ENCODE peak calls at places on chromosome 16, in six cellular contexts. Z is neural progenitor cell, V is fibroblast of lung, I is stomach, G is IMR-90, H is tibial artery. S is an unnamed sample. For H3K27me3 and H3K9me3, the result is how much of the 10 kb centered on the place peaks cover.

GRCh38 chr16:79391395-79391794 is 209.1 kb downstream of the MAF start:
- DNase-seq in Z (no peak), V (no peak), I (no peak), G (no peak), H (no peak), S (no peak)

GRCh38 chr16:67865318-67865717 is 7.5 kb upstream of the EDC4 start:
- DNase-seq in Z (peak), V (no peak), I (peak), G (peak), H (no peak), S (no peak)

GRCh38 chr16:54987081-54987480 is 56.4 kb downstream of the IRX5 start:
- DNase-seq in Z (peak), V (no peak), I (no peak), G (no peak), H (no peak), S (no peak)

GRCh38 chr16:69880640-69881133 is 70.4 kb upstream of the CLEC18A start:
- DNase-seq in Z (no peak), V (peak), I (no peak), G (peak), H (no peak), S (peak)

GRCh38 chr16:48831081-48831722 is 221.2 kb upstream of the N4BP1 start:
- DNase-seq in Z (peak), V (no peak), I (no peak), G (no peak), H (no peak), S (no peak)

GRCh38 chr16:67549240-67549639 is 13.1 kb upstream of the CTCF start:
- DNase-seq in Z (no peak), V (no peak), I (no peak), G (no peak), H (no peak), S (no peak)

GRCh38 chr16:25747160-25747758 is 55.5 kb downstream of the HS3ST4 start:
- DNase-seq in Z (peak), V (no peak), I (no peak), G (no peak), H (no peak), S (no peak)

GRCh38 chr16:80105160-80105559 is 435.6 kb upstream of the DYNLRB2 start:
- DNase-seq in Z (no peak), V (peak), I (no peak), G (no peak), H (no peak), S (peak)

GRCh38 chr16:74747716-74748041 is 26.9 kb downstream of the FA2H start:
- DNase-seq in Z (no peak), V (no peak), I (no peak), G (no peak), H (no peak), S (no peak)

GRCh38 chr16:84312783-84313382 is 18.2 kb downstream of the WFDC1 start:
- DNase-seq in Z (peak), V (no peak), I (no peak), G (no peak), H (no peak), S (no peak)

GRCh38 chr16:56667581-56668571 is at the start of gene MT1G:
- DNase-seq in Z (no peak), V (peak), I (peak), G (no peak), H (peak), S (no peak)

GRCh38 chr16:81451753-81452680 is 7.4 kb downstream of the CMIP start:
- DNase-seq in Z (no peak), V (no peak), I (no peak), G (peak), H (no peak), S (no peak)

GRCh38 chr16:57822018-57822553 is 19.8 kb upstream of the KIFC3 start:
- DNase-seq in Z (no peak), V (no peak), I (no peak), G (no peak), H (no peak), S (no peak)

GRCh38 chr16:57039148-57039812 is 49.9 kb downstream of the NLRC5 start:
- DNase-seq in Z (no peak), V (peak), I (no peak), G (peak), H (no peak), S (peak)

GRCh38 chr16:813204-813915 is 12.8 kb upstream of the GNG13 start:
- DNase-seq in Z (peak), V (no peak), I (no peak), G (peak), H (no peak), S (no peak)

GRCh38 chr16:81608515-81609209 is 164.1 kb downstream of the CMIP start:
- DNase-seq in Z (peak), V (peak), I (no peak), G (peak), H (no peak), S (peak)

GRCh38 chr16:80509872-80510271 is 30.9 kb upstream of the DYNLRB2 start:
- DNase-seq in Z (no peak), V (no peak), I (no peak), G (no peak), H (no peak), S (no peak)

GRCh38 chr16:64841482-64841881 is 280.4 kb downstream of the CDH11 start:
- DNase-seq in Z (no peak), V (no peak), I (no peak), G (no peak), H (no peak), S (no peak)

DNA sequence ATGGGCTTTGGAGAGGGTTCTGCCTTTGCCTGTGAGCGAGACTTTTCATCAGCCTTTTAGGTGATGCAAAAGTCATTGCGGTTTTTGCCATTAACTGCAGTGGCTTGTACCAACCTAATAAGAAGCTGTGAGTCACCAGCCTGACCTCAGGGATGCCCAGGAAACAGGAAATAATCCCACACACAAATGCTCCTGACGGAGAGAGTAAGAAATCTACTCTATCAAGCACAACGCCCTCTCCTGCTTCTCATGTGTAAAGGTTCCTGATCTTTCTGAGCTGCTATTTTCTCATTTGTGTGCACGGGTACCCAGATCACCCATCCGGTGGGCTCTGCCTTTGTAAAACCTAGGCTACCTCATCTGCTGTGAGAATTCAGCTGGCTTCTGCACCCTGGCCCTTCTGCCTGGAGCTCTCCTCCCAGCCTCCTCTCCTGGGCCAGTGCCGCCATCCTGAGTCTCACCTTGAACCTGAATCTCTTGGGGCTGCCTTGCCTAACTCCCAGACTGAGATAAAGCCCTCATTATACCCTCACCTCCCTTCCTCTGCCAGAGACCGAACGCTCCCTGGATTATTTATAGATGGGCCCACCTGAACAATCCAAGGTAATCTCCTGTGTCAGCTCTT is 299.7 kb downstream of the C16orf95 start:
- DNase-seq in Z (peak), V (peak), I (no peak), G (peak), H (peak), S (peak)
- TF ChIP-seq CTCF in Z (peak), V (peak), I (no peak), G (peak), H (no peak), S (peak)

GRCh38 chr16:85319208-85319983 is 207.1 kb upstream of the CIBAR2 start:
- DNase-seq in Z (no peak), V (no peak), I (no peak), G (no peak), H (no peak), S (no peak)
- H3K27me3 ChIP-seq in Z (under half), V (under half), I (under half), G (under half), H (under half), S (under half)

GRCh38 chr16:35146723-35147458 is 1687.5 kb downstream of the TP53TG3F start:
- DNase-seq in Z (no peak), V (no peak), I (no peak), G (no peak), H (no peak), S (no peak)
- H3K9me3 ChIP-seq in Z (under half), V (under half), I (half or more), G (half or more), H (under half), S (under half)

DNA sequence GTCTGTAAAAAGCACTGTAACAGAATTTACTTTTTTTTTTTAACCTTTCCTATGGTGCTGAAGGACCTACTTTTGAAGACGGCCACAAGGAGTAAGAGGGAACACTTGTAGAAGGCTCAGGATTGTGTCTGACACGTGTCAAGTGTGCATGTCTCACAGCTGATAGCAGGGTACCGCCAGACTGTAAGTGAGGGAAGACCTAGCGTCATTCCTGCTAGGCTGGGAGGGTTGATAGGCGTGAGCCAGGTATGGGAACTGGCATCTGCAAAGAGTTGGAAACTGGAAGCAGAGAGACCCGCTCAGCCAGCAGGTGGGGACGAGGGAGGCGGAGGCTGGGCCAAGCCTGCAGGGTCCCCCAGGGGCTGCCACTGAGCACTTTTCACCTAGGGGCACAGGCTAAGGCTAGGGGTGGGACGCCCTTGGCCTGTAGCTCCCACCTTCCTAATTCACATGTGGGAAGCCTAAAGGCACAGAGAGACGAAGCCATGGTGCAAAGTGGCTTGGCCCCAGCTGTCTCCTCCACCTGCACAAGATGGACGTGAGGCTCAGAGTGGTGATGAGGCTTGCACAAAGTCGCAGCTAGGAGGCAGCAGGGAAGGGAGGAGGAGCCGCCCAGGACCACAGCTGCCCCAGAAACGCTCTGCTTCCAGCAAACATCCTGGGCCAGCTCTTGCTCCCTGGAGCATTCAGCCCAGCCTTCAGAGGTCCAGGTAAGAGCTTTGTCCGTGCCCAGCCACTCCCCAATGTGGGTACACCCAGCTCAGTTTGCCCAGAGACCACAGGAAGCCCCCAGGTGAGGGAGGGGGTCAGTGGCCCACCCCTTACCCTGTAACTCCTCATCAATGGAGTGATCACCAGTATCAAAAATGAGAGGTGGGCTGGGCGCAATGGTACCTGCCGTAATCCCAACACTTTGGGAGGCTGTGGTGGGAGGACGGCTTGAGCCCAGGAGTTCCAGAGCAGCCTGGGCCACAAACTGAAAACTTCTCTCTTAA is 18.9 kb downstream of the VASN start:
- DNase-seq in Z (peak), V (no peak), I (no peak), G (no peak), H (no peak), S (no peak)
- TF ChIP-seq CTCF in Z (peak), V (peak), I (no peak), G (no peak), H (no peak), S (no peak)

DNA sequence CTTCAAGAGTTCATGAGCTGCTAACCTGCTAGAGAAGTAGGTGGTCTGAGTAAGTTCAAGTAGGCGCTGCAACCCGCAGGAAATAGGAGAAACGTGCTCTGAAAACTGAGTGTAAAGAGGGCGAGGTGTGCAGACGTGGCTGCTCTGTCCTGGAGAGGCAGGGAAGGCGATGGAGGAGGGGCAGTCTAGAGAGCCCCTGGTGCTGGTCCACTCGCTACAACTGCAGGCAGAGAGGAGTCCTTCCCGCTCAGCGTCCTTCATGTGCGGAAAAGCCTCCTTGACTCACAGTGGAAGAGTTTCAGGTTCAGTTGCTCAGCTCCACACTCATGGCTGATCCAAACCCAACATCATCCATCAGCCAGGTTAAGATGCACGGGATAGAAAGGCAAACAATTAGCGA is 12.1 kb downstream of the ABCA3 start:
- DNase-seq in Z (no peak), V (no peak), I (no peak), G (no peak), H (peak), S (no peak)
- H3K27me3 ChIP-seq in Z (under half), V (under half), I (under half), G (half or more), H (under half), S (under half)

GRCh38 chr16:35311475-35311874 is 1852.1 kb downstream of the TP53TG3F start:
- DNase-seq in Z (no peak), V (no peak), I (no peak), G (no peak), H (no peak), S (no peak)

GRCh38 chr16:35319536-35320192 is 1860.3 kb downstream of the TP53TG3F start:
- DNase-seq in Z (no peak), V (no peak), I (no peak), G (no peak), H (no peak), S (no peak)

GRCh38 chr16:35308674-35309073 is 1849.3 kb downstream of the TP53TG3F start:
- DNase-seq in Z (no peak), V (no peak), I (no peak), G (no peak), H (no peak), S (no peak)

GRCh38 chr16:35310999-35311398 is 1851.6 kb downstream of the TP53TG3F start:
- DNase-seq in Z (no peak), V (no peak), I (no peak), G (no peak), H (no peak), S (no peak)

DNA sequence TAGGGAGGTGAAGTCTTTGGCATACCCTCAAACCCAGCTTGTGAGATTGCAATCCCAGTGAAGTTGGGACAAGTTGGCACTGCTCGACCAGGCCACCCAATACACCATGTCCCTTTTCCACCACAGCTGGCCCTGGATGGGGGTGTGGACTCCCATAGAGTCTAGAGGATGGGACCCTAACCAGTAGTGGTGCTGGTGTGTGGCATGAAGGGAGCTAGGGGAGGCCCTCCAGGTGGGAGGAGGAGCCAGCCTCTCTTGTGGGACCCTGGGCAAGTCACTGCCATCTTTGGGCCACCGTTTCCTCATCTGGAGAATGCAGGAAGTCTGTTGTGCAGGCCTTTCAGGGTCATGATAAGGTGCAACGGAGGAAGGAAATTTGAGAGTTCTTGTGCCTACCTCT is 1854.9 kb downstream of the TP53TG3F start:
- DNase-seq in Z (no peak), V (no peak), I (no peak), G (no peak), H (no peak), S (no peak)
- H3K9me3 ChIP-seq in Z (under half), V (under half), I (half or more), G (under half), H (under half), S (under half)

DNA sequence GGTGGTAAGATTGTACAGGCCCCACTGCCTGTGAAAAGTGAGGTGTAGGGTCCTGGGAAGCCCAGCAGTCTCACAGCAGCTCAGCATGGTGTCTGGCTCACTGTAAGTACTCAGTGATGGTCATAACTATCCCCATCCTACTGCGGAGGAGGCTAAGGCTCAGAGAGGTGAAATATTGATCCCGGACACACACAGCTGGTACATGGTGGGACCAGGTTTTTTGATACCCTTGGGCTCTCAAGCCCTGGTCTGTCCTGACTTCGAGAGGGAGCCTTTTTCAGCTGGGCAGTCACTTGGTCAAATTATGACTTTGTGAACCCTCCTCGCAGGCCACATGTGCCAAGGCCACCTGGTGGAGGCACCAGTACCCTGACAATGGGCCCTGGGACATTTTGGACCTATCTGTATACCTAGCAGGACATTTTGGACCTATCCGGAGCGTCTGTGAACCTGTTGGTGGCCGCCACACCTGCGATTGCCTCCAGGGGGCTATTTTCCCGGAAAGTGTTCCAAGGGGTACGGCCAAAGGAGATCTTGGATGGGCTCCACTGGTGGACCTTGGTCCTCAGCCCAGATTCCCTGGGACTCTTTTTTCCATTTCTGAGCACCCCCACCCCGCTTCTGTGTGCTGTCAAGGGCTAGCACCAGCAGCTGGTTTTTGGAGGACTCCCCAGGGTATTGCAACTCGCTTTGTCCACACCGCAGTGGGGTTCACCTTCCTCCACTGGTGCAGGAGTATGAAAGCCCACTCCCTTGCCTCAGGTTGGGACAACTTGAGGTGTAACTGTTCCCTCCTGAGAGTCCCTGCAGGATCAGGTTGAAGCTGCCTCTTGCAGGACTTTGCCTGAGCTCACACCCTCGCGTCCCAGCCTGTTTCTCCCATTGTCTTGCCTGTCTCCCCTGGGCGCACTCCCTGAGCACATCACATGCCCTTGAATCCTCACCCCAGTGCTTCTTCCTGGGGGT is 83.6 kb upstream of the NKD1 start:
- DNase-seq in Z (no peak), V (no peak), I (no peak), G (no peak), H (peak), S (no peak)
- TF ChIP-seq CTCF in Z (peak), V (no peak), I (no peak), G (no peak), H (no peak), S (peak)

DNA sequence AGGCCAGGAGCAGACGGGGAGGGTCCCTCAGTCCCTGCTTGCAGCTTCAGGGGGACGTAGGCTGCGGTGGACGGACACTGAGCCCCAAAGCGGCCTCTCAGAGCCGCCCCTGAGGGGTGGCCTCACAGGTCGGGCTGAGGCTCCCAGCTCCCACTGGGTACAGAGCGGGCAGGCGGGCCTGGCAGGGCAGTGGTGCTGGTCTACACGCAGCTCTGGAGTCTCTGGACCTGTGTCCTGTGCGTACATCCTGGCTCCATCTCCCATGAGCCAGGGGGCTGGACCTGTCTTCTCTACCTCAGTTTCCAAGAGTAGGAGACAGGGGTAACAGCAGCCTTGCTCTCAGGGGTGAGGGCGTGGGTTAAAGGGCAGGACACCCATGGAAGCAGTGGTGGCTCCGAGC is 1.7 kb downstream of the DPEP1 start:
- DNase-seq in Z (no peak), V (no peak), I (no peak), G (no peak), H (no peak), S (no peak)
- H3K27me3 ChIP-seq in Z (under half), V (under half), I (under half), G (under half), H (under half), S (under half)

DNA sequence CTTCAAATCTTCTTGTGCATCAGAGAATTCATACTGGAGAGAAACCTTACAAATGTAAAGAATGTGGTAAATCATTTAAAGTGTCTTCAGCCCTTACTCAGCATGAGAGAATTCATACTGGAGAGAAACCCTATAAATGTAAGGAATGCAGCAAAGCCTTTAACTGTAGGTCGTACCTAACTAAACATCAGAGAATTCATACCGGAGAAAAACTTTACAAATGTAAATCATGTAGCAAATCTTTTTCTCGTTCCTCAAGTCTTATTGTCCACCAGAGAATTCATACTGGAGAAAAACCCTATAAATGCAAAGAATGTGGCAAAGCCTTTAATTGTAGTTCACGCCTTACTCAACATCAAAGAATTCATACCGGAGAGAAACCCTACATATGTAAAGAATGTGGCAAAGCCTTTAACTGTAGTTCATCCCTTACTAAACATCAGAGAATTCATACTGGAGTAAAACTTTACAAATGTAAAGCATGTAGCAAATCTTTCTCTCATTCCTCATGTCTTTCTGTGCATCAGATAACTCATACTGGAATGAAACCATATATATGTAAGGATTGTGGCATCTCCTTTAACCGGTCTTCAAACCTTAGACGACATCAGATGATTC is 118.5 kb upstream of the ZNF267 start:
- DNase-seq in Z (no peak), V (no peak), I (no peak), G (no peak), H (no peak), S (no peak)
- H3K9me3 ChIP-seq in Z (half or more), V (under half), I (half or more), G (half or more), H (half or more), S (under half)

S was measured in astrocyte.